ENCODE peak calls at places on chromosomes 11 and 22, in eight cellular contexts. C is GM23338, I is heart left ventricle, D is psoas muscle, F is cardiac muscle cell, N is PC-3, Z is IMR-90, W is fibroblast of lung. P is an unnamed sample.

GRCh38 chr11:60971520-60971919 is at the start of gene CD6:
- DNase-seq in C (no peak), I (no peak), D (no peak), F (no peak), N (no peak), Z (no peak), W (no peak), P (no peak)

GRCh38 chr11:90449643-90450042 is 226.8 kb upstream of the CHORDC1 start:
- DNase-seq in C (no peak), I (no peak), D (no peak), F (no peak), N (no peak), Z (no peak), W (no peak), P (no peak)

GRCh38 chr11:119424276-119424675 is 1.3 kb upstream of the THY1 start:
- DNase-seq in C (no peak), I (no peak), D (no peak), F (no peak), N (no peak), Z (no peak), W (no peak), P (no peak)

GRCh38 chr11:126483796-126484195 is 128.3 kb downstream of the ST3GAL4 start:
- DNase-seq in C (no peak), I (no peak), D (no peak), F (no peak), N (no peak), Z (no peak), W (no peak), P (no peak)

GRCh38 chr11:130940706-130941105 is 24.4 kb upstream of the SNX19 start:
- DNase-seq in C (no peak), I (no peak), D (no peak), F (no peak), N (no peak), Z (peak; percentile 29), W (peak; percentile 65), P (no peak)

GRCh38 chr11:56841210-56841810 is 92.8 kb upstream of the OR9G4 start:
- DNase-seq in C (peak; percentile 82), I (no peak), D (peak; percentile 15), F (peak; percentile 78), N (peak; percentile 82), Z (peak; percentile 56), W (peak; percentile 62), P (no peak)

GRCh38 chr11:64170419-64170818 is 4.5 kb upstream of the MACROD1 start:
- DNase-seq in C (no peak), I (no peak), D (no peak), F (no peak), N (no peak), Z (no peak), W (no peak), P (no peak)

GRCh38 chr11:55357560-55358184 is 10.1 kb upstream of the OR4A15 start:
- DNase-seq in C (peak; percentile 5), I (no peak), D (no peak), F (no peak), N (peak; percentile 31), Z (no peak), W (no peak), P (no peak)

GRCh38 chr22:46958191-46958590 is 195.7 kb downstream of the TBC1D22A start:
- DNase-seq in C (no peak), I (no peak), D (no peak), F (no peak), N (no peak), Z (no peak), W (no peak), P (no peak)

GRCh38 chr11:2779499-2779980 is 79.7 kb upstream of the KCNQ1OT1 start:
- DNase-seq in C (no peak), I (no peak), D (peak; percentile 17), F (no peak), N (no peak), Z (no peak), W (no peak), P (no peak)

GRCh38 chr11:130480721-130481140 is 32.3 kb downstream of the ADAMTS15 start:
- DNase-seq in C (no peak), I (no peak), D (no peak), F (peak; percentile 56), N (peak; percentile 12), Z (peak; percentile 12), W (no peak), P (no peak)

GRCh38 chr22:44329179-44329796 is 16.5 kb upstream of the SHISAL1 start:
- DNase-seq in C (no peak), I (no peak), D (no peak), F (no peak), N (peak; percentile 61), Z (peak; percentile 27), W (no peak), P (no peak)

DNA sequence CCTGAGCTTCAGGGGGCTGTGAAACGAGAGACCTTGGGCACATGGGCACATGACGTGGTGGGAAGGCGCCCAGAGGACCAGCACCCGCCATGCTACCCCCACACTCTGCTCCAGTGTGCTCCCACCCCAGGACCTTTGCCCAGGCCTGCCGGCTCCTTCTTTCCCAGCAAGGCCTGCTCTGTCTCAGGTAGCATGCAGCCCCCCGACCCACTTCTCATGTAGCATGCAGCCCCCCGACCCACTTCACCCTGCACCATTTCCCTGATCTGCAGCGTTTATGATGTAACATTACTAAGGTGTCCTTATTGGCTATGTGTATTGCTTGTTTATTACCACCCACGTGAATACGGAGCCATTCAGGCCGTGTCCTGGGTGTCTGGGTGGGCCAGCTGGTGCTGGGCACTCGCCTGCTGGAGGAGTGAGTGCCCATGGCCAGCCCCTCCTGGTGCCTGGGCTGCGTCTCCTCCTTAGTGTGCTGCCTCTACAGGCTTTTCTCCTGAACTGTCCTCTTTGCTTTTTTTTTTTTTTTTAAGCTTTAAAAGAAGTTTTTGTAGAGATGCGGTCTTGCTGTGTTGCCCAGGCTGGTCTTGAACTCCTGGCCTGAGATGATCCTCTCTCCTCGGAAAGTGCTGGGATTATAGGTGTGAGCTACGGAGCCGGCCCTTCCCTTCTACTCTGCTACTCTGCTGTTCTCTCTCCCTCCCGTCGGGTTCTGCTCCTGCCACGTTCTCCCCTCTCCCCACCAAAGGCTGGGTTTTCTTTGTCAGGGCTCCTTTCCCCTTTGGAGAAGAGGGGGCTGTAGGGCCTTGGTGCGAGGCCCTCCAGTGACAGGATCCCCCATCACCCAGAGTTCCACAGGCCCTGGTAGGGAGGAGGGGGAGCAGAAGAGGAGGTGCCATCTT is 29.4 kb downstream of the LRP5 start:
- DNase-seq in C (no peak), I (no peak), D (no peak), F (no peak), N (no peak), Z (no peak), W (no peak), P (no peak)
- H3K4me1 ChIP-seq in C (peaks cover 23% of the 10 kb centered on the region), I (peaks cover 74% of the 10 kb centered on the region), D (peaks cover 36% of the 10 kb centered on the region), F (peaks cover 19% of the 10 kb centered on the region), N (peaks cover 32% of the 10 kb centered on the region), Z (peaks cover 27% of the 10 kb centered on the region), W (peaks cover 2% of the 10 kb centered on the region), P (peaks cover 47% of the 10 kb centered on the region)

DNA sequence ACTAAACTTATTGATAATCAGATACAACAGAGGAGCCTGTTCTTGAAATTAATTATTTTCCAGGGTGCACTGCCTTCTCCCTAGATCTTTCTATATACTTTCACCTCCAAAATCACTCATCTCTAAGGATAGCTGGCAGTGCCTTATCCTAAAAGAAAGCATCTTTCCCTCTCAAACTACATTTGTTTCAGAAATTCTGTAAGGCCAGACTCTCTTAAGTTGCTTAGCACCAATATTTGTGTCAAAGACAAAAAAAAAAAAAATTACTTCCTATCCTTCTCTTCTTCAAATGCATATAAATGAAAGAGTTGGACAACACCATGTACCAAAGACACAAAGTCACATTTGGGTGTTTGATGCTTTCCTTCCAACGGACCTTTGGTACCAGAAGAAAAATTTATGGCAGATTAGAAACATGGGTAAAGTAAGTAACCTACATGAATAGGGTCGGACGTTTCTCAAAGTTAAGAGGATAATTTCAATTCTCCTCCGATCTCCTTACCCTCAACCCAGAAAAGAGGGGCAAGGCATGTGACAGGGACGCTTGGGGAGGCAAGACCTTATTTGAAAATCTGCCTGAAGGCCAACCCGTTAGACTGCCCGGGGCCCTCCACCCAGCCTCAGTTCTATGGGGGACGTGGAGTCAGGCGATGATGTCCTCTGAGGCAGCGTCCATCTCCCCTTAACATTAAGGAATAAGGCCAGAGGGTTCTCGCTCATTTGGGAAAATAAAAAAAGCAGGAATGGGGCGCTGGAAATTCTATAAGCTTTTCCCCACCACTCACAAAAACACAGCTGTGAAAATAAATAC is 66.3 kb downstream of the ETS1 start:
- DNase-seq in C (no peak), I (no peak), D (no peak), F (no peak), N (no peak), Z (no peak), W (no peak), P (no peak)
- TF ChIP-seq CTCF in C (no peak), I (no peak), D (no peak), F (peak; percentile 14), N (peak; percentile 39), Z (peak; percentile 9), W (no peak), P (no peak)

DNA sequence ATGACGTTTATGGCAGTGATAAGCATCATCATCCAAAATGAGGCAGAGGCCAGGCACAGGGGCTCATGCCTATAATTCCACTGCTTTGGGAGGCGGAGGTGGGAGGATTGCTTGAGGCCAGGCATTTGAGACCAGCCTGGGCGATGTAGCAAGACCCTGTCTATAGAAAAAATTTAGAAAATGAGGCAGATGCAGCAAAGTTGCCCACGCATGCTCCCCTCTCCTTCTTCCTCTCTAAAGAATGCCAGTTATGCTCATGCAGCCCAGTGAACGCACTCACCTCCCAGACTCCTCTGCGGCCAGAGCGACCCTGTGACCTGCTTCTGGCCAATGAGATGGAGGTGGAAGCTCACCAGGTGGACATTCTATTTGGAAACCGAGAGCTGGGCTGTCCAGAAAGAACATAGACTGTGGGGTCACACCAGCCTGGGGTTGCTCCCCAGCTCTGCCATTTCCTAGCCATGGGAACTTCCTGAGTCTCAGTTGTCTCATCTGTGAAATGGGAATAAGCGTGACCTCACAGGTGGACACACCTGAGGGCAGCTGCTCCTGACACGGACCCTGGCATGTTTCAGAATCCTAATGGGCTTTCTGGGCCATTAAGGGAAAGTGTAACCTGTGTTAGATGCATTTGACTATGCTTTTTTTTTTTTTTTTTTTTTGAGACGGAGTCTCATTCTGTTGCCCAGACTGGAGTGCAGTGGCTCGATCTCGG is 44.9 kb downstream of the MCM5 start:
- DNase-seq in C (no peak), I (no peak), D (no peak), F (no peak), N (no peak), Z (no peak), W (no peak), P (no peak)
- H3K27ac ChIP-seq in C (no peak overlapping the region), I (no peak overlapping the region), D (no peak overlapping the region), F (no peak overlapping the region), N (no peak overlapping the region), Z (no peak overlapping the region), W (no peak overlapping the region), P (no peak overlapping the region)

GRCh38 chr11:128451651-128452470 is 135.5 kb downstream of the ETS1 start:
- DNase-seq in C (peak; percentile 34), I (peak; percentile 78), D (peak; percentile 60), F (peak; percentile 92), N (no peak), Z (peak; percentile 57), W (peak; percentile 66), P (no peak)

GRCh38 chr11:128456566-128457268 is 130.6 kb downstream of the ETS1 start:
- DNase-seq in C (no peak), I (no peak), D (no peak), F (no peak), N (no peak), Z (no peak), W (no peak), P (no peak)

GRCh38 chr11:128455766-128456165 is 131.6 kb downstream of the ETS1 start:
- DNase-seq in C (no peak), I (no peak), D (no peak), F (peak; percentile 57), N (no peak), Z (no peak), W (no peak), P (no peak)

GRCh38 chr11:128450882-128451647 is 136.3 kb downstream of the ETS1 start:
- DNase-seq in C (no peak), I (no peak), D (no peak), F (no peak), N (no peak), Z (no peak), W (no peak), P (no peak)

GRCh38 chr11:128453444-128454336 is 133.7 kb downstream of the ETS1 start:
- DNase-seq in C (no peak), I (no peak), D (peak; percentile 73), F (peak; percentile 98), N (peak; percentile 88), Z (peak; percentile 99), W (peak; percentile 90), P (no peak)
- H3K4me1 ChIP-seq in C (no peaks in the 10 kb centered on the region), I (peaks cover 37% of the 10 kb centered on the region), D (peaks cover 18% of the 10 kb centered on the region), F (peaks cover 24% of the 10 kb centered on the region), N (peaks cover 38% of the 10 kb centered on the region), Z (peaks cover 19% of the 10 kb centered on the region), W (peaks cover 30% of the 10 kb centered on the region), P (peaks cover 17% of the 10 kb centered on the region)